ENCODE peak calls at places on chromosomes 5 and 9, in six cellular contexts. One of them, this sample, is unnamed.

GRCh38 chr5:126656397-126657007 is 55.8 kb downstream of the PHAX start:
- DNase-seq in caudate nucleus: no peak
- DNase-seq in mesendoderm: peak
- DNase-seq in HFFc6: peak
- DNase-seq in effector memory CD4-positive, alpha-beta T cell: no peak
- DNase-seq in non-pigmented ciliary epithelial cell: peak
- DNase-seq in this sample: peak

GRCh38 chr9:32869404-32869803 is 86.1 kb downstream of the TMEM215 start:
- DNase-seq in non-pigmented ciliary epithelial cell: no peak
- DNase-seq in mesendoderm: no peak
- DNase-seq in caudate nucleus: no peak
- DNase-seq in HFFc6: no peak
- DNase-seq in effector memory CD4-positive, alpha-beta T cell: no peak
- DNase-seq in this sample: no peak

GRCh38 chr5:77993799-77994318 is 217.7 kb upstream of the TBCA start:
- DNase-seq in non-pigmented ciliary epithelial cell: no peak
- DNase-seq in HFFc6: no peak
- DNase-seq in mesendoderm: no peak
- DNase-seq in effector memory CD4-positive, alpha-beta T cell: no peak
- DNase-seq in caudate nucleus: peak
- DNase-seq in this sample: no peak

GRCh38 chr5:15796557-15796956 is 296.6 kb downstream of the FBXL7 start:
- DNase-seq in HFFc6: no peak
- DNase-seq in mesendoderm: peak
- DNase-seq in effector memory CD4-positive, alpha-beta T cell: no peak
- DNase-seq in caudate nucleus: no peak
- DNase-seq in non-pigmented ciliary epithelial cell: no peak
- DNase-seq in this sample: no peak

GRCh38 chr5:77312411-77312810 is 101.9 kb downstream of the PDE8B start:
- DNase-seq in non-pigmented ciliary epithelial cell: no peak
- DNase-seq in HFFc6: peak
- DNase-seq in effector memory CD4-positive, alpha-beta T cell: no peak
- DNase-seq in caudate nucleus: no peak
- DNase-seq in mesendoderm: no peak
- DNase-seq in this sample: no peak

GRCh38 chr5:149063017-149063687 is at the start of gene SH3TC2:
- DNase-seq in HFFc6: peak
- DNase-seq in mesendoderm: peak
- DNase-seq in non-pigmented ciliary epithelial cell: no peak
- DNase-seq in caudate nucleus: peak
- DNase-seq in effector memory CD4-positive, alpha-beta T cell: no peak
- DNase-seq in this sample: no peak

GRCh38 chr5:33565304-33565703 is 124.5 kb downstream of the TARS1 start:
- DNase-seq in caudate nucleus: peak
- DNase-seq in HFFc6: no peak
- DNase-seq in effector memory CD4-positive, alpha-beta T cell: no peak
- DNase-seq in non-pigmented ciliary epithelial cell: no peak
- DNase-seq in mesendoderm: no peak
- DNase-seq in this sample: no peak

GRCh38 chr5:163938595-163938994 is 433.2 kb downstream of the MAT2B start:
- DNase-seq in mesendoderm: no peak
- DNase-seq in caudate nucleus: no peak
- DNase-seq in non-pigmented ciliary epithelial cell: no peak
- DNase-seq in effector memory CD4-positive, alpha-beta T cell: no peak
- DNase-seq in HFFc6: no peak
- DNase-seq in this sample: no peak

GRCh38 chr9:86659413-86660046 is 287.8 kb downstream of the GAS1 start:
- DNase-seq in HFFc6: no peak
- DNase-seq in caudate nucleus: no peak
- DNase-seq in mesendoderm: no peak
- DNase-seq in effector memory CD4-positive, alpha-beta T cell: no peak
- DNase-seq in non-pigmented ciliary epithelial cell: no peak
- DNase-seq in this sample: no peak

GRCh38 chr9:127463891-127464290 is 12.6 kb downstream of the LRSAM1 start:
- DNase-seq in caudate nucleus: no peak
- DNase-seq in non-pigmented ciliary epithelial cell: peak
- DNase-seq in mesendoderm: no peak
- DNase-seq in HFFc6: no peak
- DNase-seq in effector memory CD4-positive, alpha-beta T cell: no peak
- DNase-seq in this sample: no peak

GRCh38 chr9:123834907-123835562 is 94.9 kb downstream of the DENND1A start:
- DNase-seq in caudate nucleus: no peak
- DNase-seq in HFFc6: no peak
- DNase-seq in effector memory CD4-positive, alpha-beta T cell: no peak
- DNase-seq in mesendoderm: peak
- DNase-seq in non-pigmented ciliary epithelial cell: no peak
- DNase-seq in this sample: no peak

GRCh38 chr5:151281001-151281639 is 22.4 kb downstream of the SLC36A3 start:
- DNase-seq in HFFc6: peak
- DNase-seq in non-pigmented ciliary epithelial cell: no peak
- DNase-seq in caudate nucleus: no peak
- DNase-seq in effector memory CD4-positive, alpha-beta T cell: no peak
- DNase-seq in mesendoderm: no peak
- DNase-seq in this sample: no peak

GRCh38 chr5:150141544-150142188 is 14.0 kb downstream of the PDGFRB start:
- DNase-seq in non-pigmented ciliary epithelial cell: no peak
- DNase-seq in effector memory CD4-positive, alpha-beta T cell: no peak
- DNase-seq in caudate nucleus: no peak
- DNase-seq in mesendoderm: peak
- DNase-seq in HFFc6: peak
- DNase-seq in this sample: peak

GRCh38 chr5:53333160-53333559 is 147.3 kb upstream of the FST start:
- DNase-seq in mesendoderm: no peak
- DNase-seq in HFFc6: peak
- DNase-seq in caudate nucleus: no peak
- DNase-seq in non-pigmented ciliary epithelial cell: no peak
- DNase-seq in effector memory CD4-positive, alpha-beta T cell: no peak
- DNase-seq in this sample: no peak

GRCh38 chr9:16106211-16106610 is 553.4 kb downstream of the CCDC171 start:
- DNase-seq in HFFc6: no peak
- DNase-seq in mesendoderm: peak
- DNase-seq in effector memory CD4-positive, alpha-beta T cell: no peak
- DNase-seq in non-pigmented ciliary epithelial cell: no peak
- DNase-seq in caudate nucleus: no peak
- DNase-seq in this sample: no peak

GRCh38 chr5:148873690-148874485 is 47.5 kb downstream of the ADRB2 start:
- DNase-seq in effector memory CD4-positive, alpha-beta T cell: no peak
- DNase-seq in mesendoderm: no peak
- DNase-seq in caudate nucleus: no peak
- DNase-seq in HFFc6: no peak
- DNase-seq in non-pigmented ciliary epithelial cell: no peak
- DNase-seq in this sample: no peak

GRCh38 chr9:85043248-85043647 is 373.7 kb downstream of the NTRK2 start:
- DNase-seq in effector memory CD4-positive, alpha-beta T cell: no peak
- DNase-seq in non-pigmented ciliary epithelial cell: no peak
- DNase-seq in caudate nucleus: no peak
- DNase-seq in mesendoderm: no peak
- DNase-seq in HFFc6: no peak
- DNase-seq in this sample: no peak

GRCh38 chr9:108434502-108434901 is 421.3 kb downstream of the ACTL7B start:
- DNase-seq in non-pigmented ciliary epithelial cell: no peak
- DNase-seq in mesendoderm: peak
- DNase-seq in effector memory CD4-positive, alpha-beta T cell: no peak
- DNase-seq in caudate nucleus: no peak
- DNase-seq in HFFc6: no peak
- DNase-seq in this sample: no peak

This sample was measured in AG04450.